ENCODE peak calls at places on chromosomes 12 and 14, in five cellular contexts. K is H9, C is mesenchymal stem cell, I is H1, O is neuronal stem cell. U is an unnamed sample.

GRCh38 chr14:78135450-78135891 is 34.7 kb upstream of the NRXN3 start:
- DNase-seq in C (no peak), K (no peak), O (no peak), I (no peak), U (no peak)

GRCh38 chr12:55718020-55718419 is 2.2 kb upstream of the RDH5 start:
- DNase-seq in O (no peak), I (no peak), K (peak), C (no peak), U (no peak)

GRCh38 chr14:51884086-51884927 is 23.9 kb downstream of the GNG2 start:
- DNase-seq in I (no peak), O (no peak), C (peak), K (no peak), U (no peak)

GRCh38 chr12:38389581-38389980 is 73.0 kb downstream of the ALG10B start:
- DNase-seq in C (no peak), I (no peak), O (no peak), K (no peak), U (no peak)

GRCh38 chr14:74522740-74523139 is 29.2 kb downstream of the ISCA2 start:
- DNase-seq in O (no peak), C (no peak), I (no peak), K (no peak), U (no peak)

GRCh38 chr12:53122961-53123468 is 19.7 kb downstream of the SOAT2 start:
- DNase-seq in I (peak), K (no peak), C (no peak), O (no peak), U (no peak)

GRCh38 chr14:54556535-54556934 is 10.4 kb upstream of the SAMD4A start:
- DNase-seq in O (no peak), C (no peak), K (no peak), I (no peak), U (peak)

GRCh38 chr12:69096669-69097364 is 142.6 kb upstream of the CPSF6 start:
- DNase-seq in I (no peak), O (no peak), K (no peak), C (no peak), U (no peak)

GRCh38 chr12:73185403-73185802 is 913.2 kb downstream of the TRHDE start:
- DNase-seq in O (no peak), I (no peak), K (no peak), C (no peak), U (no peak)
- H2BK12ac ChIP-seq in O (no peak), I (no peak), K (no peak), C (no peak), U (no peak)

DNA sequence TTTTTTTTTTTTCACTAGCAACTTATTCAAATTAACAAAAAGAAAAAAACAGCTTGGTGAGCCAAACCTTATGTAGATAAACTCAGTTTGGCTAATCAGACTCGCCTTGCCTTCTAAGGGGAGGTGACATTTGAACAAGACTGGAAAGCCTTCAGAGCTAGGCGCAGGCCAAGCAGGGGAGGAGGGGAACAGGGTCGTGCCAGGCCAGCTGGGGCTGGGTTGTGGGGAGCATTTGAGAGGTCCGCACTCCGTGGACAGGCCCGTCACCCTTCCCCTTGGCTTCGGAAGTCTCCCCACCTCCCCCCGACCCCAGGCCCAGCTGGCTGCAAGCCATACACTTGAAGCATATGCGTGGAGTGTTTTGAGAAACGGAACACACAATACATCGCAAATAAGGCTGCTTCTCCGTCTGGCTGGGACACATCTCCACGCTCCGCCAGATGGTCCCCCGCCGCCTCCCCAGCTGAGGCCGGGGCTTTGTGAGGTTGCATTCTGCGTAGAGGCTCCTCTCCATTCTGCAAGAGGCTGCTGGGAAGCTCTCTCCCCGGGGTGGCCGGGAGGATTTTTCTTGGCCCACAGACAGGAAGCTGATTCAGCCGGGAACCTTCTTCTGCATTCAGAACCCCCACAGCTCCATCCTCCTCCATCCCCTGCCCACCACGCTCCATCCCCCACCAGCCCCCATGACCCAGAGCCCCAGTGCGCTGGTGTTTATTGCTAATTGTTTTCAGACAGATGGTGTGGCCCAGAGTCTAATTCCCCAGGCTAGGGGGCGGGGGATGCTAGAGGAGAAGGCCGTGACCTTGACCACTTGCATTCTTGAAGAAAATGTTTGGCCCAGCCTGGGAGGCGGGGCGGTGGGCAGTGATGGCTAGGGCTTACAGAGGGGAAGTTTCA is 88.2 kb upstream of the NCOR2 start:
- DNase-seq in C (peak), K (peak), I (peak), O (peak), U (no peak)
- H3K18ac ChIP-seq in C (peak), K (peak), I (peak), O (peak), U (no peak)

GRCh38 chr12:25906651-25907340 is 51.7 kb upstream of the RASSF8 start:
- DNase-seq in I (no peak), O (no peak), C (no peak), K (no peak), U (peak)
- H2BK12ac ChIP-seq in I (no peak), O (no peak), C (no peak), K (no peak), U (no peak)

GRCh38 chr14:33950320-33951182 is at the start of gene EGLN3:
- DNase-seq in C (peak), I (peak), K (peak), O (peak), U (peak)

GRCh38 chr14:33948143-33948962 is 2.5 kb downstream of the EGLN3 start:
- DNase-seq in K (no peak), C (no peak), O (no peak), I (no peak), U (no peak)

GRCh38 chr14:33946679-33947078 is 4.2 kb downstream of the EGLN3 start:
- DNase-seq in C (no peak), O (no peak), I (no peak), K (no peak), U (no peak)

GRCh38 chr14:33951183-33951840 is 438 bp upstream of the EGLN3 start:
- DNase-seq in O (no peak), I (no peak), C (peak), K (no peak), U (no peak)

GRCh38 chr14:33949051-33950037 is 1.5 kb downstream of the EGLN3 start:
- DNase-seq in I (no peak), K (no peak), O (no peak), C (peak), U (no peak)
- H3K18ac ChIP-seq in I (no peak), K (no peak), O (no peak), C (no peak), U (no peak)

U was measured in trophoblast cell.